ENCODE peak calls at places on chromosomes 12 and 14, in eight cellular contexts. One of them, this sample, is unnamed.
A peak's percentile ranks its signal among the peaks of the same experiment; 100 is the strongest.

GRCh38 chr14:50497351-50497750 is 35.0 kb downstream of the MAP4K5 start:
- DNase-seq in suprapubic skin: no peak
- DNase-seq in transverse colon: no peak
- DNase-seq in gastrocnemius medialis: no peak
- DNase-seq in endothelial cell of umbilical vein: no peak
- DNase-seq in body of pancreas: no peak
- DNase-seq in testis: no peak
- DNase-seq in HCT116: no peak
- DNase-seq in this sample: no peak

GRCh38 chr12:79250955-79251354 is 386.4 kb downstream of the SYT1 start:
- DNase-seq in suprapubic skin: no peak
- DNase-seq in transverse colon: no peak
- DNase-seq in gastrocnemius medialis: no peak
- DNase-seq in endothelial cell of umbilical vein: no peak
- DNase-seq in body of pancreas: no peak
- DNase-seq in testis: no peak
- DNase-seq in HCT116: no peak
- DNase-seq in this sample: no peak

GRCh38 chr12:1749019-1749418 is 58.1 kb downstream of the ADIPOR2 start:
- DNase-seq in suprapubic skin: no peak
- DNase-seq in transverse colon: no peak
- DNase-seq in gastrocnemius medialis: no peak
- DNase-seq in endothelial cell of umbilical vein: no peak
- DNase-seq in body of pancreas: no peak
- DNase-seq in testis: no peak
- DNase-seq in HCT116: no peak
- DNase-seq in this sample: no peak

GRCh38 chr14:88559852-88560251 is 3.0 kb upstream of the ZC3H14 start:
- DNase-seq in suprapubic skin: no peak
- DNase-seq in transverse colon: no peak
- DNase-seq in gastrocnemius medialis: no peak
- DNase-seq in endothelial cell of umbilical vein: no peak
- DNase-seq in body of pancreas: no peak
- DNase-seq in testis: no peak
- DNase-seq in HCT116: no peak
- DNase-seq in this sample: no peak

GRCh38 chr14:74599201-74599809 is 12.7 kb downstream of the LTBP2 start:
- DNase-seq in suprapubic skin: no peak
- DNase-seq in transverse colon: no peak
- DNase-seq in gastrocnemius medialis: no peak
- DNase-seq in endothelial cell of umbilical vein: peak; percentile 29
- DNase-seq in body of pancreas: no peak
- DNase-seq in testis: peak; percentile 52
- DNase-seq in HCT116: no peak
- DNase-seq in this sample: no peak

GRCh38 chr14:58078068-58078467 is 73.9 kb downstream of the ARMH4 start:
- DNase-seq in suprapubic skin: no peak
- DNase-seq in transverse colon: no peak
- DNase-seq in gastrocnemius medialis: no peak
- DNase-seq in endothelial cell of umbilical vein: no peak
- DNase-seq in body of pancreas: no peak
- DNase-seq in testis: no peak
- DNase-seq in HCT116: no peak
- DNase-seq in this sample: no peak

GRCh38 chr12:55929306-55929791 is 1.6 kb upstream of the DGKA start:
- DNase-seq in suprapubic skin: no peak
- DNase-seq in transverse colon: peak; percentile 75
- DNase-seq in gastrocnemius medialis: peak; percentile 21
- DNase-seq in endothelial cell of umbilical vein: no peak
- DNase-seq in body of pancreas: peak; percentile 22
- DNase-seq in testis: no peak
- DNase-seq in HCT116: no peak
- DNase-seq in this sample: no peak

GRCh38 chr14:74019743-74020142 is 594 bp downstream of the BBOF1 start:
- DNase-seq in suprapubic skin: no peak
- DNase-seq in transverse colon: no peak
- DNase-seq in gastrocnemius medialis: no peak
- DNase-seq in endothelial cell of umbilical vein: peak; percentile 28
- DNase-seq in body of pancreas: peak; percentile 13
- DNase-seq in testis: no peak
- DNase-seq in HCT116: no peak
- DNase-seq in this sample: no peak

GRCh38 chr14:24141030-24141880 is at the start of gene EMC9:
- DNase-seq in suprapubic skin: peak; percentile 100
- DNase-seq in transverse colon: peak; percentile 100
- DNase-seq in gastrocnemius medialis: peak; percentile 100
- DNase-seq in endothelial cell of umbilical vein: peak; percentile 100
- DNase-seq in body of pancreas: peak; percentile 100
- DNase-seq in testis: peak; percentile 100
- DNase-seq in HCT116: peak; percentile 99
- DNase-seq in this sample: peak; percentile 100

GRCh38 chr14:35532783-35533356 is 1.1 kb upstream of the INSM2 start:
- DNase-seq in suprapubic skin: no peak
- DNase-seq in transverse colon: no peak
- DNase-seq in gastrocnemius medialis: no peak
- DNase-seq in endothelial cell of umbilical vein: peak; percentile 32
- DNase-seq in body of pancreas: no peak
- DNase-seq in testis: no peak
- DNase-seq in HCT116: no peak
- DNase-seq in this sample: no peak

GRCh38 chr12:96912943-96913342 is 5.9 kb downstream of the NEDD1 start:
- DNase-seq in suprapubic skin: no peak
- DNase-seq in transverse colon: no peak
- DNase-seq in gastrocnemius medialis: no peak
- DNase-seq in endothelial cell of umbilical vein: no peak
- DNase-seq in body of pancreas: no peak
- DNase-seq in testis: no peak
- DNase-seq in HCT116: no peak
- DNase-seq in this sample: no peak

GRCh38 chr12:24297516-24297915 is 348.0 kb upstream of the SOX5 start:
- DNase-seq in suprapubic skin: no peak
- DNase-seq in transverse colon: no peak
- DNase-seq in gastrocnemius medialis: no peak
- DNase-seq in endothelial cell of umbilical vein: no peak
- DNase-seq in body of pancreas: no peak
- DNase-seq in testis: no peak
- DNase-seq in HCT116: no peak
- DNase-seq in this sample: no peak

GRCh38 chr14:24948261-24948847 is 101.6 kb downstream of the STXBP6 start:
- DNase-seq in suprapubic skin: no peak
- DNase-seq in transverse colon: no peak
- DNase-seq in gastrocnemius medialis: no peak
- DNase-seq in endothelial cell of umbilical vein: no peak
- DNase-seq in body of pancreas: no peak
- DNase-seq in testis: no peak
- DNase-seq in HCT116: no peak
- DNase-seq in this sample: no peak

GRCh38 chr14:68787235-68787727 is 5.6 kb downstream of the ZFP36L1 start:
- DNase-seq in suprapubic skin: no peak
- DNase-seq in transverse colon: peak; percentile 50
- DNase-seq in gastrocnemius medialis: no peak
- DNase-seq in endothelial cell of umbilical vein: peak; percentile 22
- DNase-seq in body of pancreas: peak; percentile 64
- DNase-seq in testis: peak; percentile 61
- DNase-seq in HCT116: no peak
- DNase-seq in this sample: no peak

GRCh38 chr14:22383515-22384166 is 205.4 kb downstream of the DAD1 start:
- DNase-seq in suprapubic skin: no peak
- DNase-seq in transverse colon: peak; percentile 28
- DNase-seq in gastrocnemius medialis: no peak
- DNase-seq in endothelial cell of umbilical vein: no peak
- DNase-seq in body of pancreas: no peak
- DNase-seq in testis: no peak
- DNase-seq in HCT116: no peak
- DNase-seq in this sample: no peak
- TF ChIP-seq POLR2A in suprapubic skin: no peak
- TF ChIP-seq POLR2A in transverse colon: no peak
- TF ChIP-seq POLR2A in gastrocnemius medialis: no peak
- TF ChIP-seq POLR2A in endothelial cell of umbilical vein: no peak
- TF ChIP-seq POLR2A in body of pancreas: no peak
- TF ChIP-seq POLR2A in testis: no peak
- TF ChIP-seq POLR2A in HCT116: no peak
- TF ChIP-seq POLR2A in this sample: no peak

GRCh38 chr12:54010053-54010971 is 1.5 kb downstream of the HOXC8 start:
- DNase-seq in suprapubic skin: no peak
- DNase-seq in transverse colon: no peak
- DNase-seq in gastrocnemius medialis: no peak
- DNase-seq in endothelial cell of umbilical vein: no peak
- DNase-seq in body of pancreas: no peak
- DNase-seq in testis: no peak
- DNase-seq in HCT116: no peak
- DNase-seq in this sample: no peak

GRCh38 chr12:54012631-54013398 is 4.0 kb downstream of the HOXC8 start:
- DNase-seq in suprapubic skin: no peak
- DNase-seq in transverse colon: no peak
- DNase-seq in gastrocnemius medialis: no peak
- DNase-seq in endothelial cell of umbilical vein: no peak
- DNase-seq in body of pancreas: no peak
- DNase-seq in testis: no peak
- DNase-seq in HCT116: no peak
- DNase-seq in this sample: no peak

GRCh38 chr12:54011665-54012532 is 3.1 kb downstream of the HOXC8 start:
- DNase-seq in suprapubic skin: no peak
- DNase-seq in transverse colon: no peak
- DNase-seq in gastrocnemius medialis: no peak
- DNase-seq in endothelial cell of umbilical vein: no peak
- DNase-seq in body of pancreas: no peak
- DNase-seq in testis: no peak
- DNase-seq in HCT116: no peak
- DNase-seq in this sample: no peak

GRCh38 chr12:54009171-54010052 is 627 bp downstream of the HOXC8 start:
- DNase-seq in suprapubic skin: no peak
- DNase-seq in transverse colon: no peak
- DNase-seq in gastrocnemius medialis: no peak
- DNase-seq in endothelial cell of umbilical vein: no peak
- DNase-seq in body of pancreas: no peak
- DNase-seq in testis: no peak
- DNase-seq in HCT116: no peak
- DNase-seq in this sample: no peak

DNA sequence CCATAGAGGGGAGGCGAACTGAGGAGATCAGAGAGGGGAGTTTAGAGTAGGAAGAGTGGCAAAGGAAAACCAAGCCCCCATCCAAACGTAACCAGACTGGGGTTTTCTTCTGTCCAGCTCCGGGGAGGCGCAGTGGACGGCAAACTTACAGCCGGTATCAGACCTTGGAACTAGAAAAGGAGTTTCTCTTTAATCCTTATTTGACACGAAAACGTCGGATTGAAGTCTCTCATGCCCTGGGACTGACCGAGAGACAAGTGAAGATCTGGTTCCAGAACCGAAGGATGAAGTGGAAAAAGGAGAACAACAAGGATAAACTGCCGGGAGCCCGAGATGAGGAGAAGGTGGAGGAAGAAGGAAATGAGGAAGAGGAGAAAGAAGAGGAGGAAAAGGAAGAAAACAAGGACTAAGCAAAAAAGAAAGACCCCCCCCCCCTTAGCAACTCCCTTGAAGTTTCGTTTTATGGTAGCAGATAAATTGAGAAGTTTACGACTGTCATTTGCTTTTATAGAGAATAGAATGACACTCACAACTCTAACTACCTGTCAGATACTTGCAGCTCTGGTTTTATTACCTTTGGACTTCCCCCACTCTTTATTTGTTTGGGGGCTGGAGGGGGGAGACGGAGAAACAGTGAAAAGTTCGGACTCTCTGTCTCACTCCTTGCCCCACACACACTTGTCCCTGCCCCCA is 2.3 kb downstream of the HOXC8 start:
- DNase-seq in suprapubic skin: no peak
- DNase-seq in transverse colon: no peak
- DNase-seq in gastrocnemius medialis: no peak
- DNase-seq in endothelial cell of umbilical vein: no peak
- DNase-seq in body of pancreas: no peak
- DNase-seq in testis: no peak
- DNase-seq in HCT116: no peak
- DNase-seq in this sample: no peak
- H3K4me3 ChIP-seq in suprapubic skin: peak overlapping the region; percentile 63
- H3K4me3 ChIP-seq in transverse colon: no peak overlapping the region
- H3K4me3 ChIP-seq in gastrocnemius medialis: peak overlapping the region; percentile 81
- H3K4me3 ChIP-seq in endothelial cell of umbilical vein: no peak overlapping the region
- H3K4me3 ChIP-seq in body of pancreas: no peak overlapping the region
- H3K4me3 ChIP-seq in testis: no peak overlapping the region
- H3K4me3 ChIP-seq in HCT116: no peak overlapping the region
- H3K4me3 ChIP-seq in this sample: no peak overlapping the region

GRCh38 chr12:53659011-53659551 is 16.8 kb downstream of the ATP5MC2 start:
- DNase-seq in suprapubic skin: no peak
- DNase-seq in transverse colon: peak; percentile 67
- DNase-seq in gastrocnemius medialis: peak; percentile 41
- DNase-seq in endothelial cell of umbilical vein: peak; percentile 90
- DNase-seq in body of pancreas: peak; percentile 91
- DNase-seq in testis: peak; percentile 77
- DNase-seq in HCT116: peak; percentile 45
- DNase-seq in this sample: peak; percentile 35

GRCh38 chr12:53667080-53667479 is 8.8 kb downstream of the ATP5MC2 start:
- DNase-seq in suprapubic skin: no peak
- DNase-seq in transverse colon: no peak
- DNase-seq in gastrocnemius medialis: no peak
- DNase-seq in endothelial cell of umbilical vein: no peak
- DNase-seq in body of pancreas: no peak
- DNase-seq in testis: no peak
- DNase-seq in HCT116: no peak
- DNase-seq in this sample: no peak

GRCh38 chr12:53660064-53660463 is 15.8 kb downstream of the ATP5MC2 start:
- DNase-seq in suprapubic skin: no peak
- DNase-seq in transverse colon: peak; percentile 16
- DNase-seq in gastrocnemius medialis: no peak
- DNase-seq in endothelial cell of umbilical vein: peak; percentile 34
- DNase-seq in body of pancreas: no peak
- DNase-seq in testis: peak; percentile 31
- DNase-seq in HCT116: no peak
- DNase-seq in this sample: no peak

GRCh38 chr12:53659609-53660008 is 16.3 kb downstream of the ATP5MC2 start:
- DNase-seq in suprapubic skin: no peak
- DNase-seq in transverse colon: no peak
- DNase-seq in gastrocnemius medialis: no peak
- DNase-seq in endothelial cell of umbilical vein: no peak
- DNase-seq in body of pancreas: no peak
- DNase-seq in testis: no peak
- DNase-seq in HCT116: no peak
- DNase-seq in this sample: no peak

DNA sequence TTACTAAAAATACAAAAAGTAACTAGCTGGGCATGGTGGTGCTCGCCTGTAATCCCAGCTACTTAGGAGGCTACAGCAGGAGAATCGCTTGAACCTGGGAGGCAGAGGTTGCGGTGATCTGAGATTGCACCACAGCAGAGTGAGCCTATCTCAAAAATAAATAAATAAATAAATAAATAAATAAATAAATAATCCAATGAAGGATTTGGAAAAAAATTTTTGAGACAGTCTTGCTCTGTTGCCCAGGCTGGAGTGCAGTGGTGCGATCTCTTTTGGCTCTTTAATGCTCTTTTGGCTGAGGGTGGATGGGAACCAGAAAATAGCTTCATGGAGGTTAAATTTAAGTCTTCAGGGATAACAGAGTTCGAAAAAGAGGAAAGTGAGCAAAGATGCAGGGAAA is 11.7 kb downstream of the ATP5MC2 start:
- DNase-seq in suprapubic skin: no peak
- DNase-seq in transverse colon: no peak
- DNase-seq in gastrocnemius medialis: no peak
- DNase-seq in endothelial cell of umbilical vein: no peak
- DNase-seq in body of pancreas: no peak
- DNase-seq in testis: no peak
- DNase-seq in HCT116: no peak
- DNase-seq in this sample: no peak
- TF ChIP-seq POLR2A in suprapubic skin: no peak
- TF ChIP-seq POLR2A in transverse colon: no peak
- TF ChIP-seq POLR2A in gastrocnemius medialis: no peak
- TF ChIP-seq POLR2A in endothelial cell of umbilical vein: no peak
- TF ChIP-seq POLR2A in body of pancreas: no peak
- TF ChIP-seq POLR2A in testis: no peak
- TF ChIP-seq POLR2A in HCT116: no peak
- TF ChIP-seq POLR2A in this sample: no peak

GRCh38 chr14:100587763-100588411 is 670 bp upstream of the BEGAIN start:
- DNase-seq in suprapubic skin: peak; percentile 48
- DNase-seq in transverse colon: no peak
- DNase-seq in gastrocnemius medialis: no peak
- DNase-seq in endothelial cell of umbilical vein: no peak
- DNase-seq in body of pancreas: no peak
- DNase-seq in testis: no peak
- DNase-seq in HCT116: no peak
- DNase-seq in this sample: no peak
- H3K4me3 ChIP-seq in suprapubic skin: peak overlapping the region; percentile 67
- H3K4me3 ChIP-seq in transverse colon: no peak overlapping the region
- H3K4me3 ChIP-seq in gastrocnemius medialis: no peak overlapping the region
- H3K4me3 ChIP-seq in endothelial cell of umbilical vein: no peak overlapping the region
- H3K4me3 ChIP-seq in body of pancreas: no peak overlapping the region
- H3K4me3 ChIP-seq in testis: no peak overlapping the region
- H3K4me3 ChIP-seq in HCT116: peak overlapping the region; percentile 60
- H3K4me3 ChIP-seq in this sample: no peak overlapping the region

This sample was measured in tibial nerve.